ENCODE peak calls at places on chromosomes 4 and X, in six cellular contexts. A is stomach, Q is BE2C, X is type B pancreatic cell, T is RWPE1, Y is dorsolateral prefrontal cortex. R is an unnamed sample.
A peak's percentile ranks its signal among the peaks of the same experiment; 100 is the strongest.

GRCh38 chrX:40418413-40419195 is 162.2 kb upstream of the ATP6AP2 start:
- DNase-seq in X (no peak), T (peak; percentile 3), Q (no peak), Y (no peak), A (no peak), R (no peak)

GRCh38 chr4:41535911-41536361 is 2.0 kb upstream of the LIMCH1 start:
- DNase-seq in A (no peak), Q (no peak), X (no peak), Y (no peak), T (no peak), R (no peak)

GRCh38 chrX:115560978-115561604 is at the start of gene PLS3:
- DNase-seq in Y (peak; percentile 82), T (peak; percentile 83), Q (peak; percentile 88), A (peak; percentile 76), X (peak; percentile 88), R (peak; percentile 84)

GRCh38 chr4:169993531-169993930 is 32.7 kb downstream of the MFAP3L start:
- DNase-seq in T (no peak), X (no peak), Y (peak; percentile 64), Q (no peak), A (no peak), R (no peak)

GRCh38 chrX:98299785-98300184 is 1416.1 kb downstream of the RPA4 start:
- DNase-seq in X (no peak), Y (no peak), Q (no peak), T (no peak), A (no peak), R (no peak)

GRCh38 chrX:108419401-108419800 is 18.8 kb downstream of the COL4A6 start:
- DNase-seq in X (no peak), A (no peak), Q (no peak), Y (no peak), T (no peak), R (no peak)

GRCh38 chrX:16868920-16869319 is 1.2 kb downstream of the RBBP7 start:
- DNase-seq in A (no peak), X (no peak), Y (no peak), Q (no peak), T (no peak), R (no peak)

GRCh38 chr4:734075-734474 is 28.4 kb downstream of the PCGF3 start:
- DNase-seq in T (no peak), X (no peak), Q (no peak), Y (no peak), A (no peak), R (no peak)

GRCh38 chr4:37389967-37390580 is 145.5 kb downstream of the NWD2 start:
- DNase-seq in T (peak; percentile 26), X (no peak), Y (no peak), A (no peak), Q (peak; percentile 28), R (peak; percentile 34)

GRCh38 chrX:45769919-45770582 is 569.4 kb upstream of the DIPK2B start:
- DNase-seq in T (peak; percentile 74), A (peak; percentile 56), Q (no peak), X (peak; percentile 72), Y (no peak), R (peak; percentile 13)

DNA sequence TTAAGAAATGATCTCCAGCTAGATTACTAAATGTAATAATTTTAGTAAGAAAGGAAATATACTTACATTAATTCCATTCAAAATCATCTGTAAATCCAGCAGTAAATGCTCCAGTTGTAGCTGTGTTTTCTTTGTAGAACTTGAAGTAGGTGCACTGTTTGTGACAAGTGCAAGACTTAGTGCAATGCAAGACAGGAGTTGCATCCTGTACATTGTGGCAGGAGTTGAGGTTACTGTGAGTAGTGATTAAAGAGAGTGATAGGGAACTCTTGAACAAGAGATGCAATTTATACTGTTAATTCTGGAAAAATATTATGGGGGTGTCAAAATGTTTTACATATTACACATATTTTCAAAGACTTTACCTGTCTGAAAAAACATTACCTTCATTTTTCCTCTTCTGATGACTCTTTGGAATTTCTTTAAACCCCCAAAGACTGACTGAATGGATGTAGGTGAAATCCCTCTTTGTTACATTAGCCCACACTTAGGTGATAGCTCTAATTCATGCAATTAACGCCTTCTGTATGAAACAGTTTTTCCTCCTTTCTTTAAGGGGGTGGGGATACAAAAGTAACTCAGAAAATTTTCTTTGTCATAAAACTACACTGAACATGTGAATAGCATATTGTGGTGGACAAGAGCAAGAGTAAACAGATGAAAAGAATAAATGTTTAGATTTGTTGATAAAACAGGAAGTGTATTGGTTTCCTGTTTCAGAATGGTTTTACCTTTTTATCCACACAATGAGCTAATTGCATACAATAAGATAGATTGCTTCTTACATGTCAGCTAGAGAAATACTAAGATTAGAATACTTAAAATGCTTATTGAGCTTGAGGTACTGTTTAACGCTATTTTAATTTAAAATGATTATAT is at the start of gene IL2:
- DNase-seq in Q (no peak), X (no peak), T (no peak), Y (no peak), A (no peak), R (no peak)
- TF ChIP-seq CTCF in Q (no peak), X (no peak), T (no peak), Y (no peak), A (no peak), R (no peak)

GRCh38 chrX:22542641-22543040 is 269.9 kb downstream of the CBLL2 start:
- DNase-seq in Y (no peak), A (no peak), T (no peak), Q (no peak), X (no peak), R (no peak)
- TF ChIP-seq CTCF in Y (no peak), A (no peak), T (no peak), Q (no peak), X (no peak), R (no peak)

GRCh38 chrX:119008122-119008744 is 33.8 kb downstream of the LONRF3 start:
- DNase-seq in Q (peak; percentile 21), T (peak; percentile 25), X (no peak), A (peak; percentile 28), Y (no peak), R (peak; percentile 39)
- TF ChIP-seq CTCF in Q (peak; percentile 66), T (peak; percentile 61), X (peak; percentile 75), A (peak; percentile 40), Y (peak; percentile 53), R (peak; percentile 58)

GRCh38 chrX:112941209-112941788 is 100.7 kb upstream of the AMOT start:
- DNase-seq in A (no peak), T (no peak), Q (peak; percentile 3), X (no peak), Y (no peak), R (no peak)
- TF ChIP-seq CTCF in A (no peak), T (no peak), Q (no peak), X (no peak), Y (no peak), R (no peak)

GRCh38 chrX:10631416-10632145 is 11.2 kb upstream of the MID1 start:
- DNase-seq in A (no peak), T (no peak), X (no peak), Y (no peak), Q (no peak), R (no peak)
- TF ChIP-seq CTCF in A (no peak), T (no peak), X (no peak), Y (no peak), Q (no peak), R (no peak)

R was measured in nephron progenitor cell.